ENCODE peak calls at places on chromosomes 6 and 20, in eight cellular contexts. M is activated CD8-positive, alpha-beta memory T cell treated with anti-CD3 and anti-CD28 coated beads, Interleukin-2, amount 50 U/mL, for 4 hours; D is RPMI7951; T is bronchial epithelial cell; R is activated CD4-positive, alpha-beta T cell treated with anti-CD3 and anti-CD28 coated beads, Interleukin-2, amount 50 U/mL, for 4 hours; A is cardiac fibroblast; W is stimulated activated CD4-positive, alpha-beta T cell treated with anti-CD3 and anti-CD28 coated beads, TNF-alpha, amount 100 ng/mL, for 24 hours; C is caudate nucleus. N is an unnamed sample.

GRCh38 chr6:116279232-116280160 is at the start of gene TSPYL1:
- DNase-seq in R (peak), D (peak), C (peak), M (peak), A (peak), T (peak), W (peak), N (peak)

GRCh38 chr20:63558804-63559484 is 5.0 kb downstream of the FNDC11 start:
- DNase-seq in W (no peak), T (no peak), C (no peak), D (no peak), A (no peak), M (no peak), R (no peak), N (no peak)

GRCh38 chr6:11309947-11310665 is 77.6 kb upstream of the NEDD9 start:
- DNase-seq in W (no peak), M (no peak), R (no peak), A (no peak), T (no peak), D (peak), C (no peak), N (peak)

GRCh38 chr20:45993197-45993951 is 15.3 kb upstream of the MMP9 start:
- DNase-seq in W (no peak), D (peak), M (no peak), C (no peak), T (peak), R (no peak), A (peak), N (no peak)

GRCh38 chr6:149210376-149210775 is 107.1 kb upstream of the TAB2 start:
- DNase-seq in W (no peak), C (no peak), A (peak), D (peak), R (peak), T (peak), M (no peak), N (no peak)

GRCh38 chr20:50259705-50260479 is 69.3 kb downstream of the CEBPB start:
- DNase-seq in T (no peak), C (no peak), W (no peak), R (no peak), D (no peak), M (no peak), A (no peak), N (no peak)

GRCh38 chr6:61887425-61887824 is 398.6 kb downstream of the KHDRBS2 start:
- DNase-seq in C (no peak), M (no peak), A (no peak), T (no peak), W (no peak), D (no peak), R (no peak), N (no peak)

GRCh38 chr6:136987526-136987925 is 57.2 kb downstream of the IL20RA start:
- DNase-seq in D (no peak), C (no peak), R (no peak), A (no peak), W (no peak), T (peak), M (no peak), N (no peak)

GRCh38 chr20:54340667-54341081 is 132.8 kb downstream of the PFDN4 start:
- DNase-seq in C (no peak), W (no peak), A (peak), T (peak), M (no peak), D (peak), R (no peak), N (no peak)

GRCh38 chr20:25227317-25227831 is 20.5 kb upstream of the PYGB start:
- DNase-seq in D (peak), A (peak), R (no peak), C (no peak), T (peak), M (no peak), W (no peak), N (no peak)

GRCh38 chr20:57838670-57839142 is 128.9 kb upstream of the PMEPA1 start:
- DNase-seq in D (peak), T (no peak), C (no peak), A (no peak), R (no peak), M (no peak), W (no peak), N (no peak)

GRCh38 chr20:50048420-50049166 is 64.4 kb downstream of the UBE2V1 start:
- DNase-seq in W (no peak), D (peak), R (no peak), M (peak), C (no peak), T (no peak), A (no peak), N (no peak)

GRCh38 chr20:53833333-53834043 is 236.9 kb downstream of the BCAS1 start:
- DNase-seq in C (no peak), D (no peak), A (no peak), R (no peak), W (no peak), T (no peak), M (no peak), N (no peak)

GRCh38 chr6:16635291-16635809 is 125.9 kb downstream of the ATXN1 start:
- DNase-seq in D (peak), R (no peak), M (no peak), C (no peak), T (no peak), W (no peak), A (no peak), N (no peak)

GRCh38 chr20:58652606-58653303 is 1.7 kb downstream of the STX16 start:
- DNase-seq in C (no peak), T (peak), R (no peak), M (no peak), D (peak), W (no peak), A (peak), N (no peak)

GRCh38 chr6:148746363-148747144 is at the start of gene UST:
- DNase-seq in M (peak), D (peak), R (peak), T (peak), A (peak), W (no peak), C (peak), N (peak)

GRCh38 chr6:15551798-15552197 is 111.0 kb downstream of the DTNBP1 start:
- DNase-seq in D (peak), W (no peak), R (no peak), C (no peak), M (no peak), T (no peak), A (no peak), N (no peak)

GRCh38 chr6:140485740-140486467 is 1111.5 kb upstream of the CITED2 start:
- DNase-seq in M (no peak), A (peak), W (no peak), T (peak), D (peak), C (no peak), R (no peak), N (no peak)

GRCh38 chr6:158876886-158877285 is 57.7 kb upstream of the EZR start:
- DNase-seq in M (no peak), R (no peak), C (no peak), W (no peak), A (no peak), T (no peak), D (no peak), N (no peak)

GRCh38 chr6:74780831-74781230 is 425.0 kb downstream of the COL12A1 start:
- DNase-seq in A (no peak), D (no peak), M (no peak), R (no peak), W (no peak), C (no peak), T (no peak), N (no peak)

GRCh38 chr6:44100088-44100550 is 27.1 kb downstream of the MRPL14 start:
- DNase-seq in W (peak), A (peak), R (no peak), T (peak), C (no peak), D (peak), M (no peak), N (no peak)

GRCh38 chr6:163637524-163637923 is 223.0 kb downstream of the QKI start:
- DNase-seq in C (no peak), M (no peak), W (no peak), A (no peak), T (no peak), R (no peak), D (no peak), N (no peak)

GRCh38 chr6:144181639-144182038 is 31.3 kb downstream of the STX11 start:
- DNase-seq in D (no peak), T (no peak), M (no peak), W (no peak), R (no peak), C (no peak), A (peak), N (no peak)

GRCh38 chr6:138371720-138372119 is 6.0 kb upstream of the SMIM28 start:
- DNase-seq in D (peak), W (no peak), A (peak), T (peak), M (no peak), C (no peak), R (no peak), N (no peak)

GRCh38 chr6:48280035-48280434 is 169.0 kb upstream of the PTCHD4 start:
- DNase-seq in M (no peak), A (no peak), T (no peak), R (no peak), D (no peak), C (no peak), W (no peak), N (peak)

GRCh38 chr6:35496036-35496850 is 636 bp downstream of the TEAD3 start:
- DNase-seq in D (peak), A (peak), R (no peak), C (no peak), W (no peak), M (no peak), T (no peak), N (no peak)

GRCh38 chr6:159307246-159307790 is 138.1 kb downstream of the FNDC1 start:
- DNase-seq in W (no peak), R (no peak), D (no peak), T (no peak), M (no peak), C (no peak), A (no peak), N (no peak)

GRCh38 chr6:162125659-162126058 is 601.9 kb downstream of the PRKN start:
- DNase-seq in R (no peak), A (no peak), D (no peak), C (no peak), T (no peak), M (no peak), W (no peak), N (no peak)

GRCh38 chr6:109373762-109374161 is 8.5 kb downstream of the CD164 start:
- DNase-seq in T (no peak), C (no peak), R (no peak), A (no peak), M (no peak), W (peak), D (no peak), N (no peak)